ENCODE peak calls at places on chromosomes 3 and 15, in nine cellular contexts. H, K, D, O, C, F, Q, J and R are unnamed samples.

GRCh38 chr15:76330281-76330680 is 6.3 kb upstream of the ISL2 start:
- DNase-seq in F (peak), C (peak), K (peak), O (no peak), J (no peak), Q (peak), H (no peak), D (peak), R (peak)

GRCh38 chr15:94287794-94288246 is 56.5 kb downstream of the MCTP2 start:
- DNase-seq in C (no peak), K (no peak), J (no peak), Q (no peak), D (no peak), O (no peak), F (no peak), H (no peak), R (no peak)

GRCh38 chr3:37241880-37242279 is 67.5 kb upstream of the LRRFIP2 start:
- DNase-seq in H (no peak), Q (no peak), K (no peak), F (peak), D (no peak), J (no peak), C (no peak), O (no peak), R (no peak)

GRCh38 chr3:114365909-114366308 is 72.1 kb downstream of the TIGIT start:
- DNase-seq in Q (no peak), D (no peak), F (no peak), J (no peak), O (no peak), C (peak), K (peak), H (no peak), R (no peak)

GRCh38 chr15:59522988-59523461 is 85.0 kb downstream of the FAM81A start:
- DNase-seq in J (no peak), H (no peak), F (no peak), K (peak), O (no peak), C (no peak), Q (no peak), D (no peak), R (no peak)

GRCh38 chr15:76078285-76078863 is 18.6 kb downstream of the TMEM266 start:
- DNase-seq in D (no peak), O (no peak), Q (no peak), F (no peak), J (no peak), C (no peak), H (no peak), K (no peak), R (no peak)

GRCh38 chr3:118089563-118089962 is 945.1 kb downstream of the IGSF11 start:
- DNase-seq in H (no peak), Q (no peak), D (peak), K (peak), F (no peak), J (no peak), C (peak), O (no peak), R (no peak)

GRCh38 chr15:40536501-40536900 is 28.3 kb downstream of the CCDC32 start:
- DNase-seq in D (peak), H (no peak), K (no peak), O (no peak), J (no peak), Q (no peak), F (no peak), C (no peak), R (peak)

GRCh38 chr15:93708721-93709120 is 522.6 kb upstream of the MCTP2 start:
- DNase-seq in K (no peak), F (no peak), J (no peak), Q (no peak), H (no peak), D (no peak), C (no peak), O (no peak), R (no peak)

GRCh38 chr3:11155341-11156025 is 1.2 kb downstream of the HRH1 start:
- DNase-seq in F (peak), H (peak), O (peak), Q (peak), K (peak), D (peak), C (peak), J (peak), R (peak)

GRCh38 chr3:64088408-64089136 is 65.3 kb upstream of the PSMD6 start:
- DNase-seq in C (no peak), O (no peak), K (no peak), J (no peak), D (no peak), Q (no peak), F (no peak), H (no peak), R (no peak)

GRCh38 chr3:194930439-194931204 is 244.9 kb downstream of the FAM43A start:
- DNase-seq in Q (peak), F (no peak), H (no peak), K (peak), O (no peak), C (peak), D (peak), J (peak), R (peak)

GRCh38 chr3:30659270-30660127 is 53.1 kb downstream of the TGFBR2 start:
- DNase-seq in O (no peak), K (peak), C (peak), J (no peak), D (peak), Q (no peak), H (peak), F (no peak), R (peak)

GRCh38 chr3:76043746-76044145 is 258.4 kb upstream of the ZNF717 start:
- DNase-seq in D (no peak), O (no peak), Q (no peak), F (no peak), K (no peak), C (no peak), J (no peak), H (no peak), R (no peak)

GRCh38 chr3:141302364-141303141 is 65.8 kb upstream of the ZBTB38 start:
- DNase-seq in H (no peak), D (peak), Q (no peak), F (no peak), O (peak), C (peak), J (no peak), K (peak), R (peak)

GRCh38 chr3:195878424-195879274 is 29.7 kb downstream of the TNK2 start:
- DNase-seq in F (peak), O (no peak), D (no peak), Q (no peak), J (no peak), C (no peak), H (no peak), K (no peak), R (no peak)

GRCh38 chr3:42182555-42182954 is 83.4 kb downstream of the CCK start:
- DNase-seq in K (no peak), H (no peak), O (no peak), Q (peak), J (no peak), C (no peak), D (peak), F (no peak), R (no peak)

GRCh38 chr15:64717735-64718495 is 57.5 kb downstream of the RBPMS2 start:
- DNase-seq in J (no peak), H (no peak), C (no peak), F (peak), Q (no peak), D (no peak), O (no peak), K (no peak), R (no peak)

GRCh38 chr3:68007621-68008226 is 353.3 kb upstream of the SUCLG2 start:
- DNase-seq in J (no peak), H (no peak), F (no peak), D (no peak), O (no peak), K (no peak), C (no peak), Q (peak), R (no peak)

GRCh38 chr3:45642731-45643152 is 46.5 kb upstream of the SACM1L start:
- DNase-seq in K (no peak), D (peak), C (no peak), J (no peak), H (no peak), F (no peak), O (no peak), Q (peak), R (peak)

GRCh38 chr15:39585871-39586301 is 5.0 kb downstream of the THBS1 start:
- DNase-seq in F (no peak), H (no peak), D (no peak), C (peak), Q (no peak), K (peak), J (no peak), O (no peak), R (no peak)

GRCh38 chr3:57173687-57174086 is 8.5 kb upstream of the IL17RD start:
- DNase-seq in K (no peak), F (no peak), Q (no peak), C (no peak), O (no peak), J (no peak), D (no peak), H (no peak), R (no peak)

GRCh38 chr3:180223268-180223667 is 186.5 kb upstream of the PEX5L start:
- DNase-seq in Q (no peak), J (no peak), D (no peak), C (no peak), O (no peak), F (no peak), K (no peak), H (no peak), R (no peak)

GRCh38 chr3:188647237-188647636 is 493.3 kb downstream of the LPP start:
- DNase-seq in Q (no peak), H (no peak), K (no peak), J (no peak), D (no peak), O (no peak), C (no peak), F (no peak), R (no peak)

GRCh38 chr15:31758126-31758525 is 272.2 kb upstream of the CHRNA7 start:
- DNase-seq in F (peak), K (peak), H (peak), O (no peak), D (peak), J (peak), C (peak), Q (no peak), R (peak)

GRCh38 chr15:80179025-80179759 is 26.4 kb downstream of the FAH start:
- DNase-seq in J (no peak), C (peak), H (no peak), F (no peak), D (peak), K (peak), O (no peak), Q (no peak), R (peak)

DNA sequence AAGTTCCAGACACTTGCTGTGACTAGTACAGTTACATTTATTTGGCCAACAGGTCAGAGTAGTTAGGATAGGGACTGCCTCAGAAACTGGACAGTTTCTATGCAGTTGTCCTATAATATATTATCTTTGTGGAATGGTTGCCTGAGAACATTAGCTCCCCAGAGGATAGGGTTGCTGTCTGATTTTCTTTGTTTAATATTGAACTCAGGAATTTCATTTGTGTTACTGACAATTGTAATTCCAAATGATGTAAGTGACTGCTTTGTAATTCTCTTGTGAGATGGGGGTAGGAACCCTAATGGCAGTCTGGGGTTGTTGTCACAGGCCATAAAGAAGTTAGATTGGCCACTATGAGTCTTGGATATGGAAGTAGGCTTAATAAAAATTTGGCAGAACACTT is 2.2 kb downstream of the NXPE3 start:
- DNase-seq in K (no peak), D (no peak), H (no peak), F (no peak), J (no peak), O (no peak), C (no peak), Q (no peak), R (peak)
- H3K4me3 ChIP-seq in K (no peak), D (peak), H (no peak), F (no peak), J (peak), O (peak), C (no peak), Q (no peak), R (peak)

GRCh38 chr3:54322354-54322753 is 200.0 kb downstream of the CACNA2D3 start:
- DNase-seq in J (no peak), Q (no peak), D (no peak), C (peak), O (no peak), H (no peak), K (peak), F (no peak), R (no peak)
- TF ChIP-seq CTCF in J (no peak), Q (no peak), D (no peak), C (no peak), O (no peak), H (no peak), K (no peak), F (no peak), R (no peak)

GRCh38 chr15:48358681-48359152 is 27.5 kb downstream of the DUT start:
- DNase-seq in C (peak), D (peak), K (no peak), H (no peak), Q (no peak), O (no peak), J (no peak), F (no peak), R (peak)
- H3K4me3 ChIP-seq in C (no peak), D (no peak), K (no peak), H (no peak), Q (no peak), O (no peak), J (no peak), F (no peak), R (no peak)

GRCh38 chr15:57505056-57505713 is 86.5 kb upstream of the MYZAP start:
- DNase-seq in D (no peak), Q (no peak), O (no peak), C (peak), J (no peak), K (peak), F (no peak), H (no peak), R (peak)

GRCh38 chr15:57504599-57504940 is 87.1 kb upstream of the MYZAP start:
- DNase-seq in H (no peak), O (no peak), F (no peak), Q (no peak), D (no peak), J (no peak), C (peak), K (no peak), R (no peak)

GRCh38 chr15:57502116-57502515 is 89.6 kb upstream of the MYZAP start:
- DNase-seq in J (no peak), D (no peak), F (no peak), H (no peak), O (no peak), Q (peak), K (no peak), C (no peak), R (peak)

GRCh38 chr15:57503911-57504598 is 87.6 kb upstream of the MYZAP start:
- DNase-seq in H (no peak), F (no peak), C (no peak), D (no peak), J (no peak), Q (peak), K (no peak), O (no peak), R (peak)

GRCh38 chr15:57503051-57503702 is 88.5 kb upstream of the MYZAP start:
- DNase-seq in J (no peak), F (no peak), D (no peak), C (peak), Q (no peak), K (no peak), H (no peak), O (no peak), R (no peak)
- TF ChIP-seq CTCF in J (no peak), F (no peak), D (peak), C (peak), Q (no peak), K (peak), H (peak), O (no peak), R (peak)

GRCh38 chr15:77640615-77641014 is 7.9 kb upstream of the LINGO1 start:
- DNase-seq in D (no peak), K (no peak), Q (no peak), O (no peak), J (no peak), C (no peak), F (no peak), H (no peak), R (no peak)
- H3K4me3 ChIP-seq in D (no peak), K (no peak), Q (no peak), O (no peak), J (no peak), C (no peak), F (no peak), H (no peak), R (no peak)

GRCh38 chr15:89893696-89894450 is at the start of gene AP3S2:
- DNase-seq in H (peak), F (peak), J (peak), K (peak), C (peak), D (peak), Q (peak), O (peak), R (peak)
- TF ChIP-seq CTCF in H (no peak), F (no peak), J (no peak), K (no peak), C (no peak), D (no peak), Q (no peak), O (no peak), R (no peak)

GRCh38 chr3:192482809-192483208 is 244.5 kb downstream of the FGF12 start:
- DNase-seq in K (no peak), O (no peak), J (no peak), F (no peak), C (no peak), Q (no peak), H (no peak), D (no peak), R (peak)
- H3K4me3 ChIP-seq in K (no peak), O (no peak), J (peak), F (peak), C (no peak), Q (no peak), H (no peak), D (no peak), R (no peak)